ENCODE peak calls at places on chromosomes 4 and X, in seven cellular contexts. One of them, this sample, is unnamed.

GRCh38 chr4:16056681-16057400 is 27.0 kb downstream of the PROM1 start:
- DNase-seq in D341Med: no peak
- DNase-seq in NCI-H1105: no peak
- DNase-seq in iPS-NIHi11: no peak
- DNase-seq in kidney: no peak
- DNase-seq in activated CD4-positive, CD25-positive, alpha-beta regulatory T cell: no peak
- DNase-seq in ACHN: no peak
- DNase-seq in this sample: no peak

GRCh38 chr4:99651370-99651769 is 6.3 kb downstream of the C4orf54 start:
- DNase-seq in D341Med: no peak
- DNase-seq in NCI-H1105: no peak
- DNase-seq in iPS-NIHi11: no peak
- DNase-seq in kidney: peak; percentile 55
- DNase-seq in activated CD4-positive, CD25-positive, alpha-beta regulatory T cell: no peak
- DNase-seq in ACHN: no peak
- DNase-seq in this sample: no peak

GRCh38 chrX:77900688-77901087 is 1.4 kb downstream of the COX7B start:
- DNase-seq in D341Med: no peak
- DNase-seq in NCI-H1105: no peak
- DNase-seq in iPS-NIHi11: no peak
- DNase-seq in kidney: no peak
- DNase-seq in activated CD4-positive, CD25-positive, alpha-beta regulatory T cell: no peak
- DNase-seq in ACHN: no peak
- DNase-seq in this sample: no peak

GRCh38 chr4:2095236-2096072 is 36.3 kb downstream of the NAT8L start:
- DNase-seq in D341Med: no peak
- DNase-seq in NCI-H1105: no peak
- DNase-seq in iPS-NIHi11: no peak
- DNase-seq in kidney: no peak
- DNase-seq in activated CD4-positive, CD25-positive, alpha-beta regulatory T cell: no peak
- DNase-seq in ACHN: no peak
- DNase-seq in this sample: no peak

GRCh38 chrX:12977761-12978204 is 2.9 kb downstream of the TMSB4X start:
- DNase-seq in D341Med: no peak
- DNase-seq in NCI-H1105: no peak
- DNase-seq in iPS-NIHi11: no peak
- DNase-seq in kidney: no peak
- DNase-seq in activated CD4-positive, CD25-positive, alpha-beta regulatory T cell: no peak
- DNase-seq in ACHN: no peak
- DNase-seq in this sample: no peak

GRCh38 chr4:177016541-177017141 is 223.9 kb upstream of the VEGFC start:
- DNase-seq in D341Med: no peak
- DNase-seq in NCI-H1105: no peak
- DNase-seq in iPS-NIHi11: no peak
- DNase-seq in kidney: no peak
- DNase-seq in activated CD4-positive, CD25-positive, alpha-beta regulatory T cell: no peak
- DNase-seq in ACHN: no peak
- DNase-seq in this sample: no peak

GRCh38 chr4:99852199-99852718 is 35.6 kb downstream of the DAPP1 start:
- DNase-seq in D341Med: no peak
- DNase-seq in NCI-H1105: no peak
- DNase-seq in iPS-NIHi11: no peak
- DNase-seq in kidney: no peak
- DNase-seq in activated CD4-positive, CD25-positive, alpha-beta regulatory T cell: no peak
- DNase-seq in ACHN: no peak
- DNase-seq in this sample: no peak

GRCh38 chr4:157763490-157763889 is 409.3 kb downstream of the GASK1B start:
- DNase-seq in D341Med: no peak
- DNase-seq in NCI-H1105: no peak
- DNase-seq in iPS-NIHi11: no peak
- DNase-seq in kidney: no peak
- DNase-seq in activated CD4-positive, CD25-positive, alpha-beta regulatory T cell: no peak
- DNase-seq in ACHN: no peak
- DNase-seq in this sample: no peak

GRCh38 chrX:41150043-41150442 is 64.8 kb downstream of the USP9X start:
- DNase-seq in D341Med: no peak
- DNase-seq in NCI-H1105: no peak
- DNase-seq in iPS-NIHi11: no peak
- DNase-seq in kidney: no peak
- DNase-seq in activated CD4-positive, CD25-positive, alpha-beta regulatory T cell: no peak
- DNase-seq in ACHN: no peak
- DNase-seq in this sample: no peak

GRCh38 chr4:95549246-95550138 is 719 bp upstream of the UNC5C start:
- DNase-seq in D341Med: peak; percentile 66
- DNase-seq in NCI-H1105: no peak
- DNase-seq in iPS-NIHi11: peak; percentile 55
- DNase-seq in kidney: peak; percentile 93
- DNase-seq in activated CD4-positive, CD25-positive, alpha-beta regulatory T cell: no peak
- DNase-seq in ACHN: peak; percentile 3
- DNase-seq in this sample: no peak

GRCh38 chr4:955931-956381 is 17.4 kb downstream of the DGKQ start:
- DNase-seq in D341Med: peak; percentile 24
- DNase-seq in NCI-H1105: no peak
- DNase-seq in iPS-NIHi11: peak; percentile 12
- DNase-seq in kidney: peak; percentile 63
- DNase-seq in activated CD4-positive, CD25-positive, alpha-beta regulatory T cell: no peak
- DNase-seq in ACHN: no peak
- DNase-seq in this sample: no peak

GRCh38 chrX:136162827-136163427 is 15.6 kb downstream of the FHL1 start:
- DNase-seq in D341Med: peak; percentile 61
- DNase-seq in NCI-H1105: no peak
- DNase-seq in iPS-NIHi11: peak; percentile 46
- DNase-seq in kidney: no peak
- DNase-seq in activated CD4-positive, CD25-positive, alpha-beta regulatory T cell: no peak
- DNase-seq in ACHN: peak; percentile 53
- DNase-seq in this sample: peak; percentile 23

GRCh38 chrX:139382529-139382928 is 148.0 kb upstream of the F9 start:
- DNase-seq in D341Med: no peak
- DNase-seq in NCI-H1105: no peak
- DNase-seq in iPS-NIHi11: no peak
- DNase-seq in kidney: no peak
- DNase-seq in activated CD4-positive, CD25-positive, alpha-beta regulatory T cell: no peak
- DNase-seq in ACHN: no peak
- DNase-seq in this sample: no peak

GRCh38 chr4:122968227-122968812 is 45.9 kb upstream of the NUDT6 start:
- DNase-seq in D341Med: no peak
- DNase-seq in NCI-H1105: no peak
- DNase-seq in iPS-NIHi11: no peak
- DNase-seq in kidney: no peak
- DNase-seq in activated CD4-positive, CD25-positive, alpha-beta regulatory T cell: no peak
- DNase-seq in ACHN: no peak
- DNase-seq in this sample: no peak